ENCODE peak calls at places on chromosomes 13 and 19, in six cellular contexts. B, G, N, E, K and L are unnamed samples.

GRCh38 chr19:3203754-3204645 is 18.3 kb downstream of the NCLN start:
- DNase-seq in N (no peak), K (no peak), E (no peak), B (no peak), G (no peak), L (no peak)

GRCh38 chr13:106186366-106187030 is 349.0 kb downstream of the EFNB2 start:
- DNase-seq in G (no peak), K (no peak), N (peak; percentile 9), B (no peak), E (no peak), L (no peak)

GRCh38 chr13:113974304-113975281 is 717 bp upstream of the C13orf46 start:
- DNase-seq in K (no peak), B (no peak), E (no peak), G (no peak), N (no peak), L (no peak)

GRCh38 chr13:67366533-67366932 is 136.4 kb upstream of the PCDH9 start:
- DNase-seq in G (no peak), N (peak; percentile 50), E (no peak), K (no peak), B (no peak), L (no peak)

GRCh38 chr19:51359294-51359693 is 6.9 kb downstream of the ETFB start:
- DNase-seq in G (no peak), N (peak; percentile 95), B (peak; percentile 87), E (no peak), K (no peak), L (no peak)

GRCh38 chr19:3554254-3555083 is 2.9 kb downstream of the MFSD12 start:
- DNase-seq in K (no peak), B (no peak), E (no peak), N (no peak), G (no peak), L (no peak)

GRCh38 chr13:38662362-38662761 is 24.5 kb upstream of the FREM2 start:
- DNase-seq in B (peak; percentile 77), K (no peak), G (no peak), E (no peak), N (peak; percentile 16), L (no peak)

GRCh38 chr19:53172892-53173291 is 14.0 kb upstream of the ZNF347 start:
- DNase-seq in K (no peak), B (no peak), E (no peak), G (no peak), N (peak; percentile 48), L (no peak)

GRCh38 chr13:51643882-51644281 is 59.6 kb downstream of the WDFY2 start:
- DNase-seq in E (no peak), B (peak; percentile 94), G (peak; percentile 74), K (no peak), N (peak; percentile 95), L (no peak)

GRCh38 chr13:89695343-89696257 is 1651.9 kb upstream of the MIR17HG start:
- DNase-seq in G (peak; percentile 77), B (peak; percentile 65), K (peak; percentile 82), N (peak; percentile 8), E (peak; percentile 71), L (peak; percentile 57)

GRCh38 chr13:27264181-27264580 is 6.4 kb upstream of the RASL11A start:
- DNase-seq in E (no peak), N (peak; percentile 89), K (no peak), B (peak; percentile 84), G (no peak), L (no peak)

DNA sequence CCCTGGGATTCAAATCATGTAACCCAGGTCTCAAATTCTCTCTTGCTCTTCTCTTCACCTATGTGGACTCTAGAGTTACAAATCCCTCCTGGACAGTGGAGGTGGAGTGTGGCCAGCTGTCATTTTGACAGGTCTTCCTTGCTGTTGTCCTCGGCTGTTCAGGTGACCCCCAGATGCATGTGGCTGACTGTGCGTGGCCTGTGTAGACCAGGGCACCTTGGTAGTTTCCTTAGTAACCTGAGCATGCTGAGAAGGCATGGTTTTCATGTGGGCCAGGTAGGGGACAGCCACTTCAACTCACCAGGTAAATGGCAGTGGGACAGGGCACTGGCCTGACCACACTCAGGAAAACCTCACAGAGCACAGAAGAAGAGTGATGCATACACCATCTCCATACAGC is 155.0 kb upstream of the TSHZ3 start:
- DNase-seq in G (no peak), B (no peak), K (peak; percentile 29), E (no peak), N (no peak), L (no peak)
- H3K4me3 ChIP-seq in G (no peak overlapping the region), B (no peak overlapping the region), K (no peak overlapping the region), E (no peak overlapping the region), N (no peak overlapping the region), L (no peak overlapping the region)

GRCh38 chr19:10679743-10680142 is 21.5 kb upstream of the QTRT1 start:
- DNase-seq in G (no peak), B (no peak), E (no peak), K (no peak), N (no peak), L (no peak)
- H4K8ac ChIP-seq in G (no peak overlapping the region), B (no peak overlapping the region), E (no peak overlapping the region), K (peak overlapping the region; percentile 62), N (no peak overlapping the region), L (no peak overlapping the region)

GRCh38 chr19:50167314-50167721 is 4.2 kb upstream of the IZUMO2 start:
- DNase-seq in N (no peak), G (no peak), E (no peak), B (no peak), K (no peak), L (peak; percentile 56)

GRCh38 chr19:50159078-50159477 is 4.0 kb downstream of the IZUMO2 start:
- DNase-seq in G (no peak), B (no peak), K (no peak), N (no peak), E (no peak), L (no peak)

GRCh38 chr19:50158577-50158976 is 4.5 kb downstream of the IZUMO2 start:
- DNase-seq in B (no peak), E (no peak), N (no peak), G (no peak), K (no peak), L (no peak)

GRCh38 chr19:50162988-50163387 is at the start of gene IZUMO2:
- DNase-seq in K (peak; percentile 73), G (peak; percentile 57), N (no peak), B (no peak), E (no peak), L (no peak)
- H3K9ac ChIP-seq in K (peak within 1 kb of the TSS; percentile 20), G (peak within 1 kb of the TSS; percentile 48), N (no peak within 1 kb of the TSS), B (no peak within 1 kb of the TSS), E (no peak within 1 kb of the TSS), L (no peak within 1 kb of the TSS)

DNA sequence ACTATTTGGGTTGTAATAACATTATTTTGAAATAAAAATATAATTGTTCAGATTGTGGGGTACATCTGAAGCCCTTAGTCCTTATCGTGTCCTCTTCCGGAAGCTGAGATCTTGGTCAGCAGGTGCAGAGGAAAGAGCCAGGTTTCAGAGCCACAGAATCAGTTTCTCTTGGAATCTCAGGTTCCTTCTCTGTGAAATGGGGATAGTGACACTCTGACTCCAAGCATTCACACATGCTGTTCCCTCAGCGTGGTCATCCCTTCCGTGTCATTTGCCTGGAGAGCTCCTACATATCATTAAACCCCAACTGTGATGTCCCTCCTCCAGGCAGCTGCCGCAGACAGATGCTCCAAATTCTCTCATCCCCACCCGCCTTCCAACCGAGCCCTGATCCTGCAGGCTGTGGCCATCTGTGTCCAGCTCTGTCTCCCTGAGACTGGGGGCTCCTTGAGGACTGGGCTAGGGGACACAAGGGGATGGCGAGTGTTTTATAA is 59.8 kb downstream of the AP1M1 start:
- DNase-seq in K (no peak), N (no peak), G (no peak), B (no peak), E (no peak), L (no peak)
- H3K4me3 ChIP-seq in K (no peak overlapping the region), N (no peak overlapping the region), G (no peak overlapping the region), B (no peak overlapping the region), E (no peak overlapping the region), L (no peak overlapping the region)

DNA sequence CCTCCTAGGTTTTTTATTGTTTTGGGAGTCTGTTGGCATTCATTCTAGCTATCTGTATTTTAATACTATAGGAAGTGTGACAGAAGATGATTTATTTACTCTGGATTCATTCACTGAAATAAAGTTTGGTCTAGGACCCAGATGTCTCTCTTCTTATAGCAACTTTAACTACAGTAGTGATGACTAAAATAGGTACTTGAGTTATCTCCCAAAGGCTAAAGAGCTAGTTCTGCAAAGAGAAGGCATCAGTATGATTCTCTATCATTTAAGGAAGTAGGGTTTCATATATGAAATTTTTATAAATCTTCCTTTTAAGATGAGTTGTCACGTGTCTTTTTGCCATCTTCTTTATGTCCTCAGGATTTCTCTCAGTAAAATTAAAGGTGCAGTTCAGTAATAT is 507.4 kb downstream of the KCTD12 start:
- DNase-seq in B (no peak), G (no peak), N (no peak), E (no peak), K (no peak), L (no peak)
- H4K8ac ChIP-seq in B (no peak overlapping the region), G (no peak overlapping the region), N (no peak overlapping the region), E (no peak overlapping the region), K (no peak overlapping the region), L (no peak overlapping the region)

GRCh38 chr19:46537136-46538097 is 41.8 kb upstream of the PNMA8B start:
- DNase-seq in G (peak; percentile 52), E (peak; percentile 73), N (peak; percentile 29), K (peak; percentile 93), B (peak; percentile 51), L (no peak)
- H3K9ac ChIP-seq in G (no peak overlapping the region), E (no peak overlapping the region), N (no peak overlapping the region), K (no peak overlapping the region), B (no peak overlapping the region), L (no peak overlapping the region)

GRCh38 chr19:35093941-35094647 is 21.5 kb upstream of the FXYD3 start:
- DNase-seq in E (no peak), K (no peak), N (no peak), B (no peak), G (no peak), L (no peak)
- H3K4me3 ChIP-seq in E (no peak overlapping the region), K (no peak overlapping the region), N (no peak overlapping the region), B (no peak overlapping the region), G (no peak overlapping the region), L (no peak overlapping the region)

GRCh38 chr13:94617389-94618000 is 15.8 kb downstream of the GPR180 start:
- DNase-seq in K (no peak), B (peak; percentile 37), G (peak; percentile 16), E (peak; percentile 60), N (no peak), L (peak; percentile 35)

GRCh38 chr13:94610475-94610874 is 8.8 kb downstream of the GPR180 start:
- DNase-seq in B (no peak), G (no peak), K (no peak), N (no peak), E (no peak), L (no peak)

GRCh38 chr13:94612050-94612449 is 10.4 kb downstream of the GPR180 start:
- DNase-seq in E (no peak), N (no peak), K (no peak), G (no peak), B (no peak), L (no peak)

GRCh38 chr13:94609196-94609595 is 7.5 kb downstream of the GPR180 start:
- DNase-seq in K (no peak), N (no peak), E (no peak), B (no peak), G (no peak), L (no peak)

DNA sequence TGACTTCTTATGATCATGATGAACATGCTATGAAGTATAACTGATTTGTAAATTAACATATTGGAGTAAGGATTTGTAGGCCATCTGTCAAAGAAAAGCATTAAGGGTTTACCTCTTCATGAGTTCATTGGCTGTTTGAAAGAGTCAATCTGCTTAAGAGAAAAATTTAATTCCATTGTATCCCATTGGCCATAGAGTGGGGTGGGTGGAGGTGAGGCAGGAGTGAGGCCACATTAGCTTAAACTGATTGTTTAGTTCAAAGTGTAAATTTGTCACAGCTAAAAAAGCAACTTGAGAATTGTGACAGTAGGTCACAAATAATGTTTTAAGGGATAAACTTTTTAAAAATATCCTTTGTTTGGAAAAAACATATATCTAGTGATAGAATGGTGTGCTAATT is 11.4 kb downstream of the GPR180 start:
- DNase-seq in B (no peak), G (no peak), N (no peak), K (no peak), E (no peak), L (no peak)
- H4K8ac ChIP-seq in B (no peak overlapping the region), G (no peak overlapping the region), N (no peak overlapping the region), K (no peak overlapping the region), E (no peak overlapping the region), L (no peak overlapping the region)